ENCODE peak calls at places on chromosomes 16 and 17, in seven cellular contexts. C, B, I, Q, L, J and Z are unnamed samples.

GRCh38 chr16:68800257-68800875 is 43.0 kb upstream of the TANGO6 start:
- DNase-seq in B (peak; percentile 20), J (peak; percentile 60), I (no peak), Q (peak; percentile 41), L (no peak), C (no peak), Z (no peak)

GRCh38 chr17:64778367-64779290 is 116.5 kb upstream of the SMURF2 start:
- DNase-seq in I (no peak), C (peak; percentile 78), B (no peak), Q (peak; percentile 28), L (peak; percentile 67), J (no peak), Z (no peak)

GRCh38 chr17:2853722-2854580 is 57.7 kb downstream of the RAP1GAP2 start:
- DNase-seq in J (no peak), L (no peak), Q (peak; percentile 9), I (no peak), B (no peak), C (no peak), Z (no peak)

GRCh38 chr16:69724981-69725479 is 1.3 kb downstream of the NQO1 start:
- DNase-seq in C (peak; percentile 11), J (no peak), I (no peak), Q (no peak), B (no peak), L (peak; percentile 45), Z (no peak)

GRCh38 chr16:31130899-31131298 is 4.6 kb downstream of the PRSS8 start:
- DNase-seq in C (no peak), B (no peak), I (no peak), J (no peak), L (no peak), Q (no peak), Z (no peak)

GRCh38 chr17:58399974-58400373 is 17.4 kb downstream of the RNF43 start:
- DNase-seq in C (no peak), L (no peak), J (no peak), B (no peak), Q (no peak), I (no peak), Z (no peak)

GRCh38 chr16:29745126-29745852 is 501 bp downstream of the C16orf54 start:
- DNase-seq in J (no peak), L (no peak), Q (peak; percentile 62), C (peak; percentile 60), B (peak; percentile 30), I (no peak), Z (no peak)

GRCh38 chr17:63780507-63780906 is 6.5 kb downstream of the DDX42 start:
- DNase-seq in J (no peak), Q (no peak), L (no peak), C (no peak), I (no peak), B (no peak), Z (no peak)

GRCh38 chr16:84883301-84883700 is 63.5 kb downstream of the CRISPLD2 start:
- DNase-seq in I (peak; percentile 72), J (no peak), Q (no peak), C (no peak), B (no peak), L (no peak), Z (no peak)

GRCh38 chr17:56985371-56986162 is 7.6 kb downstream of the SCPEP1 start:
- DNase-seq in L (no peak), J (no peak), Q (no peak), C (no peak), I (no peak), B (no peak), Z (no peak)

GRCh38 chr17:34393401-34393800 is 30.4 kb upstream of the CCL1 start:
- DNase-seq in Q (no peak), J (no peak), C (no peak), L (no peak), B (no peak), I (no peak), Z (no peak)

GRCh38 chr16:27969574-27969973 is 93.9 kb downstream of the GSG1L start:
- DNase-seq in I (no peak), B (no peak), L (no peak), Q (no peak), C (no peak), J (no peak), Z (no peak)

GRCh38 chr17:61450641-61451537 is 1.3 kb upstream of the TBX4 start:
- DNase-seq in I (no peak), J (no peak), Q (no peak), C (no peak), B (no peak), L (no peak), Z (no peak)

GRCh38 chr16:80703391-80704071 is 100.9 kb downstream of the CDYL2 start:
- DNase-seq in C (no peak), B (no peak), Q (no peak), J (no peak), I (no peak), L (no peak), Z (no peak)

GRCh38 chr17:58679263-58680037 is 12.4 kb downstream of the TEX14 start:
- DNase-seq in I (no peak), Q (no peak), J (no peak), C (no peak), B (no peak), L (no peak), Z (no peak)

GRCh38 chr16:66070140-66070887 is 296.2 kb upstream of the CDH5 start:
- DNase-seq in I (peak; percentile 78), L (no peak), Q (no peak), B (no peak), J (no peak), C (peak; percentile 69), Z (no peak)

GRCh38 chr17:15475620-15476354 is 8.4 kb upstream of the CDRT4 start:
- DNase-seq in J (no peak), L (no peak), B (no peak), C (no peak), Q (no peak), I (no peak), Z (no peak)

GRCh38 chr16:11236855-11237254 is 19.1 kb downstream of the SOCS1 start:
- DNase-seq in B (no peak), L (no peak), C (no peak), J (no peak), Q (no peak), I (no peak), Z (no peak)

GRCh38 chr16:15518412-15519351 is 84.3 kb downstream of the BMERB1 start:
- DNase-seq in B (no peak), L (peak; percentile 68), Q (no peak), I (no peak), C (no peak), J (no peak), Z (no peak)

GRCh38 chr17:43543300-43543699 is 2.8 kb downstream of the ETV4 start:
- DNase-seq in I (no peak), L (no peak), B (no peak), Q (no peak), J (no peak), C (no peak), Z (no peak)

GRCh38 chr17:80501739-80502577 is 25.6 kb upstream of the NPTX1 start:
- DNase-seq in I (no peak), J (no peak), C (peak; percentile 34), Q (no peak), B (no peak), L (no peak), Z (no peak)

GRCh38 chr17:80503031-80503430 is 26.6 kb upstream of the NPTX1 start:
- DNase-seq in C (no peak), B (no peak), Q (no peak), L (no peak), I (no peak), J (no peak), Z (no peak)

GRCh38 chr17:80504671-80505413 is 28.4 kb upstream of the NPTX1 start:
- DNase-seq in J (no peak), Q (no peak), B (no peak), C (peak; percentile 51), I (no peak), L (no peak), Z (no peak)

GRCh38 chr17:80503921-80504320 is 27.5 kb upstream of the NPTX1 start:
- DNase-seq in Q (no peak), I (no peak), C (no peak), L (no peak), B (no peak), J (no peak), Z (no peak)

GRCh38 chr17:80502578-80502877 is 26.1 kb upstream of the NPTX1 start:
- DNase-seq in I (no peak), L (no peak), B (no peak), J (no peak), C (peak; percentile 30), Q (no peak), Z (no peak)
- TF ChIP-seq CTCF in I (no peak), L (no peak), B (no peak), J (no peak), C (no peak), Q (no peak), Z (no peak)

DNA sequence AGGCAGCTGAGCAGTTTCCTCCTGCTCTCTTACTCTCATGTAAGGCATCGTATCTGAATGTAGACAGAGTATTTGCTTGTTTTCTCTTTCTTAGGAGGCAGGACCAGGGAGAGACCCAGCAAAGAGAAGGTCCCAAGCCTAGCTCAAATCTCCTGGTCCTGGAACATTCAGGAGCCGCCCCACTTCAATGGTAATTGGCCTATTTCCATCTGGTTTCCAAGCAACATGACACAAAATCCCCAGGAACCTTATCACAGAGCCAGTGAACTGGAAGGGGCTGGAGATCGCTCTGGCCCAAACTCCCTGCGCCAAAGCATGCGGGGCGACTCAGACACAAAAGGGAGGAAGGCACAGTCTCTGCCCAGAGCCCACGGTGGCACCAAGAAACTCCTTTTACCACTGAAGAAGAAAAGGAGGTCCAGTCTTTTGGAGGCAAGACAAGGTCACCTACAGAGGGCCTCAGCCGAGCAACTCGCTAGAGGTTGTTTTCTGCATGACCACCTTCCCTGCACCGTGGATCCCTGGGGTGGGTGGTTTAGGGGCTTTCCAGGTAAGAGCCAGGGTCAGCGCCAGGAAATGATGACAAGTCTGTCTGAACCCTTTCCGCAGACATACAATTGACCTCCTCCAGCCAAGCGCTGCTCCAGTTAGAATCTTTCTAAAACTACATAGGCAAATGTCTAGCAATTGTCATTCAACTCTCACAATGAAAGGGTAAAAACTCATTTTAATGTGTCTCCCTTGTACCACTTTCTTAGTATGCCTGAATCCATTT is 394.7 kb downstream of the SOX9 start:
- DNase-seq in I (no peak), J (no peak), B (no peak), C (no peak), Q (no peak), L (no peak), Z (no peak)
- TF ChIP-seq CTCF in I (no peak), J (no peak), B (no peak), C (no peak), Q (no peak), L (no peak), Z (no peak)

GRCh38 chr16:9012848-9013507 is 49.3 kb upstream of the USP7 start:
- DNase-seq in Q (peak; percentile 8), I (peak; percentile 64), C (no peak), B (no peak), L (no peak), J (peak; percentile 44), Z (no peak)
- TF ChIP-seq CTCF in Q (no peak), I (peak; percentile 18), C (no peak), B (no peak), L (no peak), J (peak; percentile 38), Z (no peak)

GRCh38 chr17:77476920-77477805 is 336.4 kb downstream of the SEC14L1 start:
- DNase-seq in B (no peak), L (peak; percentile 96), C (peak; percentile 90), Q (no peak), J (no peak), I (peak; percentile 72), Z (no peak)
- TF ChIP-seq CTCF in B (no peak), L (no peak), C (no peak), Q (no peak), J (no peak), I (no peak), Z (no peak)

GRCh38 chr17:72089453-72089987 is 31.3 kb upstream of the SOX9 start:
- DNase-seq in L (no peak), I (no peak), Q (no peak), J (no peak), C (no peak), B (no peak), Z (no peak)
- TF ChIP-seq CTCF in L (no peak), I (no peak), Q (no peak), J (no peak), C (no peak), B (no peak), Z (no peak)